ENCODE peak calls at places on chromosomes 3 and 15, in eight cellular contexts. R, K, O, H, E, A, U and J are unnamed samples.

GRCh38 chr3:178637802-178638201 is 101.6 kb downstream of the KCNMB2 start:
- DNase-seq in R (no peak), K (no peak), O (no peak), H (no peak), E (no peak), A (no peak), U (no peak), J (no peak)

GRCh38 chr15:71596672-71597071 is 213.7 kb upstream of the NR2E3 start:
- DNase-seq in R (no peak), K (peak; percentile 19), O (no peak), H (no peak), E (no peak), A (no peak), U (no peak), J (peak; percentile 57)

GRCh38 chr15:77986891-77987764 is 90.4 kb downstream of the TBC1D2B start:
- DNase-seq in R (no peak), K (no peak), O (no peak), H (no peak), E (no peak), A (no peak), U (no peak), J (no peak)

GRCh38 chr15:51051776-51052175 is 42.9 kb downstream of the TNFAIP8L3 start:
- DNase-seq in R (no peak), K (no peak), O (no peak), H (no peak), E (no peak), A (no peak), U (no peak), J (peak; percentile 91)

GRCh38 chr3:128112406-128112968 is 11.1 kb downstream of the RUVBL1 start:
- DNase-seq in R (no peak), K (peak; percentile 36), O (peak; percentile 87), H (no peak), E (peak; percentile 98), A (peak; percentile 92), U (no peak), J (peak; percentile 97)

GRCh38 chr3:41202834-41203345 is 3.6 kb downstream of the CTNNB1 start:
- DNase-seq in R (no peak), K (peak; percentile 61), O (peak; percentile 62), H (peak; percentile 41), E (peak; percentile 63), A (peak; percentile 70), U (peak; percentile 41), J (peak; percentile 74)

GRCh38 chr3:71309342-71309741 is 274.2 kb downstream of the FOXP1 start:
- DNase-seq in R (no peak), K (no peak), O (no peak), H (no peak), E (peak; percentile 36), A (no peak), U (no peak), J (peak; percentile 80)

GRCh38 chr3:10173926-10174435 is 9.3 kb downstream of the IRAK2 start:
- DNase-seq in R (no peak), K (peak; percentile 77), O (peak; percentile 88), H (no peak), E (peak; percentile 98), A (peak; percentile 32), U (no peak), J (peak; percentile 100)

GRCh38 chr3:179081885-179082284 is 10.3 kb upstream of the ZMAT3 start:
- DNase-seq in R (no peak), K (no peak), O (no peak), H (peak; percentile 41), E (no peak), A (no peak), U (no peak), J (no peak)

GRCh38 chr3:151421956-151422355 is 37.4 kb upstream of the P2RY12 start:
- DNase-seq in R (no peak), K (no peak), O (no peak), H (no peak), E (peak; percentile 19), A (no peak), U (no peak), J (no peak)

GRCh38 chr3:190378240-190378891 is 9.6 kb upstream of the CLDN16 start:
- DNase-seq in R (no peak), K (peak; percentile 48), O (no peak), H (no peak), E (no peak), A (peak; percentile 93), U (no peak), J (peak; percentile 82)

GRCh38 chr15:80779658-80780415 is 667 bp downstream of the CEMIP start:
- DNase-seq in R (no peak), K (peak; percentile 49), O (peak; percentile 25), H (peak; percentile 44), E (peak; percentile 67), A (peak; percentile 48), U (peak; percentile 60), J (peak; percentile 43)

GRCh38 chr3:168047190-168047795 is 48.4 kb downstream of the GOLIM4 start:
- DNase-seq in R (no peak), K (peak; percentile 74), O (peak; percentile 83), H (peak; percentile 75), E (peak; percentile 90), A (peak; percentile 90), U (peak; percentile 18), J (peak; percentile 82)

GRCh38 chr3:56682458-56683121 is 475 bp downstream of the TASOR start:
- DNase-seq in R (peak; percentile 71), K (peak; percentile 78), O (peak; percentile 75), H (peak; percentile 50), E (peak; percentile 80), A (peak; percentile 72), U (peak; percentile 13), J (peak; percentile 82)

GRCh38 chr15:75695206-75695605 is 17.4 kb downstream of the CSPG4 start:
- DNase-seq in R (no peak), K (no peak), O (no peak), H (no peak), E (no peak), A (no peak), U (no peak), J (peak; percentile 32)

GRCh38 chr15:28998511-28998910 is 112.7 kb downstream of the APBA2 start:
- DNase-seq in R (no peak), K (no peak), O (no peak), H (no peak), E (no peak), A (no peak), U (no peak), J (no peak)

GRCh38 chr15:100733088-100733487 is 130.7 kb downstream of the ASB7 start:
- DNase-seq in R (no peak), K (peak; percentile 36), O (no peak), H (no peak), E (peak; percentile 53), A (peak; percentile 65), U (no peak), J (peak; percentile 98)

GRCh38 chr15:85477730-85478129 is 97.3 kb downstream of the AKAP13 start:
- DNase-seq in R (no peak), K (peak; percentile 43), O (peak; percentile 91), H (no peak), E (peak; percentile 83), A (peak; percentile 41), U (no peak), J (peak; percentile 75)

GRCh38 chr15:51681303-51681963 is at the start of gene SCG3:
- DNase-seq in R (peak; percentile 16), K (peak; percentile 74), O (peak; percentile 86), H (peak; percentile 87), E (peak; percentile 32), A (peak; percentile 55), U (no peak), J (peak; percentile 64)

GRCh38 chr3:129794319-129795201 is 99.0 kb downstream of the TMCC1 start:
- DNase-seq in R (no peak), K (peak; percentile 77), O (peak; percentile 70), H (peak; percentile 67), E (peak; percentile 43), A (peak; percentile 92), U (peak; percentile 18), J (no peak)

GRCh38 chr3:137946341-137946973 is 63.5 kb upstream of the CLDN18 start:
- DNase-seq in R (peak; percentile 11), K (peak; percentile 70), O (peak; percentile 61), H (peak; percentile 73), E (peak; percentile 80), A (peak; percentile 81), U (peak; percentile 31), J (peak; percentile 66)

GRCh38 chr3:188830955-188831354 is 340.8 kb upstream of the TPRG1 start:
- DNase-seq in R (no peak), K (peak; percentile 4), O (peak; percentile 7), H (no peak), E (peak; percentile 47), A (peak; percentile 44), U (no peak), J (peak; percentile 44)

GRCh38 chr3:183745300-183746098 is 47.9 kb downstream of the YEATS2 start:
- DNase-seq in R (no peak), K (peak; percentile 55), O (peak; percentile 40), H (no peak), E (peak; percentile 40), A (peak; percentile 18), U (peak; percentile 39), J (peak; percentile 4)

GRCh38 chr3:190105876-190106275 is 14.8 kb downstream of the P3H2 start:
- DNase-seq in R (no peak), K (no peak), O (no peak), H (no peak), E (no peak), A (no peak), U (no peak), J (no peak)

GRCh38 chr15:101307897-101308603 is 13.0 kb upstream of the SNRPA1 start:
- DNase-seq in R (no peak), K (no peak), O (no peak), H (peak; percentile 11), E (no peak), A (no peak), U (no peak), J (no peak)

GRCh38 chr3:176951144-176951543 is 246.1 kb downstream of the TBL1XR1 start:
- DNase-seq in R (no peak), K (no peak), O (no peak), H (no peak), E (no peak), A (peak; percentile 28), U (no peak), J (no peak)

GRCh38 chr3:132210476-132211346 is 106.5 kb upstream of the ACP3 start:
- DNase-seq in R (no peak), K (peak; percentile 44), O (peak; percentile 19), H (no peak), E (peak; percentile 37), A (peak; percentile 65), U (no peak), J (no peak)

GRCh38 chr15:39691229-39691628 is 91.4 kb downstream of the FSIP1 start:
- DNase-seq in R (no peak), K (no peak), O (no peak), H (no peak), E (no peak), A (no peak), U (no peak), J (no peak)

GRCh38 chr15:34297059-34297458 is 40.5 kb downstream of the SLC12A6 start:
- DNase-seq in R (no peak), K (no peak), O (no peak), H (no peak), E (peak; percentile 5), A (peak; percentile 62), U (no peak), J (no peak)

GRCh38 chr3:29319262-29319661 is 38.4 kb downstream of the RBMS3 start:
- DNase-seq in R (no peak), K (no peak), O (no peak), H (no peak), E (no peak), A (no peak), U (no peak), J (no peak)

GRCh38 chr15:55630921-55631320 is 42.8 kb upstream of the PYGO1 start:
- DNase-seq in R (no peak), K (no peak), O (no peak), H (no peak), E (no peak), A (no peak), U (no peak), J (no peak)

GRCh38 chr15:67564590-67565345 is 22.3 kb downstream of the MAP2K5 start:
- DNase-seq in R (no peak), K (no peak), O (no peak), H (no peak), E (no peak), A (no peak), U (no peak), J (no peak)

GRCh38 chr3:124882749-124883148 is 4.4 kb downstream of the ITGB5 start:
- DNase-seq in R (no peak), K (no peak), O (no peak), H (no peak), E (peak; percentile 64), A (peak; percentile 15), U (no peak), J (peak; percentile 70)

GRCh38 chr3:105553851-105554250 is 187.1 kb downstream of the ALCAM start:
- DNase-seq in R (no peak), K (no peak), O (peak; percentile 2), H (no peak), E (peak; percentile 17), A (peak; percentile 28), U (no peak), J (peak; percentile 4)